ENCODE peak calls at places on chromosomes 4 and X, in seven cellular contexts. A is right lobe of liver, W is IMR-90, Y is fibroblast of lung, N is tibial artery, U is breast epithelium, Q is adrenal gland. M is an unnamed sample.

GRCh38 chr4:137226900-137227299 is 305.4 kb downstream of the PCDH18 start:
- DNase-seq in W (peak; percentile 16), A (no peak), Y (peak; percentile 22), Q (no peak), N (no peak), U (no peak), M (no peak)

GRCh38 chr4:3834921-3835521 is 68.8 kb downstream of the ADRA2C start:
- DNase-seq in W (no peak), Q (no peak), A (no peak), Y (no peak), N (no peak), U (no peak), M (no peak)

GRCh38 chr4:91485415-91485814 is 818.4 kb upstream of the GRID2 start:
- DNase-seq in U (no peak), W (no peak), N (no peak), Q (no peak), A (no peak), Y (no peak), M (no peak)

GRCh38 chr4:1018147-1019020 is 7.0 kb downstream of the FGFRL1 start:
- DNase-seq in N (no peak), U (no peak), W (no peak), Y (no peak), A (no peak), Q (no peak), M (no peak)

GRCh38 chr4:39947415-39947814 is 30.3 kb downstream of the PDS5A start:
- DNase-seq in W (no peak), Y (peak; percentile 19), Q (no peak), U (no peak), N (no peak), A (no peak), M (no peak)

GRCh38 chr4:79865253-79865652 is 207.8 kb downstream of the ANTXR2 start:
- DNase-seq in U (no peak), A (no peak), Q (no peak), W (peak; percentile 73), N (no peak), Y (peak; percentile 25), M (no peak)

GRCh38 chr4:109560687-109561452 is 824 bp downstream of the MCUB start:
- DNase-seq in A (peak; percentile 40), N (peak; percentile 52), Q (peak; percentile 31), U (peak; percentile 20), Y (peak; percentile 70), W (peak; percentile 81), M (peak; percentile 27)

GRCh38 chr4:123524958-123525628 is 128.5 kb downstream of the SPRY1 start:
- DNase-seq in A (no peak), Q (no peak), Y (peak; percentile 81), U (no peak), W (peak; percentile 65), N (no peak), M (no peak)

GRCh38 chr4:3524349-3524748 is 7.9 kb downstream of the LRPAP1 start:
- DNase-seq in N (no peak), U (no peak), Q (no peak), Y (no peak), A (no peak), W (no peak), M (no peak)

GRCh38 chrX:131237363-131237762 is 51.7 kb downstream of the IGSF1 start:
- DNase-seq in W (no peak), N (no peak), Y (no peak), Q (no peak), U (no peak), A (no peak), M (no peak)

GRCh38 chrX:17968367-17968766 is 107.3 kb upstream of the RAI2 start:
- DNase-seq in W (no peak), Y (no peak), U (no peak), A (no peak), Q (no peak), N (no peak), M (no peak)

GRCh38 chrX:153887385-153887784 is 1.4 kb upstream of the L1CAM start:
- DNase-seq in W (no peak), N (no peak), Q (no peak), Y (no peak), U (no peak), A (no peak), M (peak; percentile 7)

DNA sequence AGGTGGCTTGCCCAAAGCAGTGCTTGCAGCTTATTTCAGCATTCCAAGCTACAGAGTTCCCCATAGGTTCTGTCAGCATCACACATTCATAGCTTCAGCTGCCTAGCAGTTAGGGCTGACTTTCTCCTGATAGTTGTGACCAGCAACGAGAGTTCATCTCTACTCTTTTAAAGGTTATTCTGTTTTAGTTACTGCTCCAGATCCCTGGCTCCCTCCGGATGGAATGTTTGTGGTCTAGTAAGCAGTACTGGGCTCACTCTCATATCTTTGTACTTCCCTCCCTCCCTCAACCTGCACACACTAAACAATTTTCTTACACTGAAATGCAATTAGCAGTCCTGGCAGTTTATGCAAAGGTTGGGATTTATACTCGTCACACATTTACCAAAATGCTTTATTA is 43.9 kb downstream of the PTTG2 start:
- DNase-seq in N (no peak), Q (no peak), W (peak; percentile 51), Y (no peak), A (no peak), U (no peak), M (no peak)
- H3K27ac ChIP-seq in N (peak overlapping the region; percentile 52), Q (no peak overlapping the region), W (no peak overlapping the region), Y (no peak overlapping the region), A (no peak overlapping the region), U (no peak overlapping the region), M (no peak overlapping the region)

DNA sequence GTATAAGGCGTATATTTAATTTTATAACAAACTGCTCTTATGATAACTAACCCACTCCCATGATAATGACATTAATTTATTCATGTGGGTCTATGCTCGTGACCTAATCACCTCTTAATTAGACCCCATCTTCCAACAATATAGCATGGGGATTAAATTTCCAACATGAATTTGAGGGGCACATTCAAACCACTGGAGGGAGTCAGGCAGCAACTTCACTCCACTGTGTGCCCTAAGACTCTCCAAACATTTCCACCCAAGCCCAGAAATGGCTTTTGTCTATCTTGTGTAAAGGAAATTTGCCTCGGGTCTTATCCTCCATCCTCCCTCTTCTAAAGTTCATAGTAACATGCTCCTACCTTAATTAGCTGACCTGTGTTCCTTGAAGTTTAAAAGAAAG is 616.1 kb upstream of the CPEB2 start:
- DNase-seq in W (no peak), N (no peak), Y (no peak), U (no peak), Q (no peak), A (no peak), M (no peak)
- TF ChIP-seq CTCF in W (no peak), N (no peak), Y (peak; percentile 12), U (no peak), Q (no peak), A (no peak), M (no peak)

GRCh38 chr4:16952462-16952871 is 54.0 kb upstream of the LDB2 start:
- DNase-seq in W (no peak), U (no peak), A (no peak), Y (peak; percentile 18), N (no peak), Q (no peak), M (no peak)

DNA sequence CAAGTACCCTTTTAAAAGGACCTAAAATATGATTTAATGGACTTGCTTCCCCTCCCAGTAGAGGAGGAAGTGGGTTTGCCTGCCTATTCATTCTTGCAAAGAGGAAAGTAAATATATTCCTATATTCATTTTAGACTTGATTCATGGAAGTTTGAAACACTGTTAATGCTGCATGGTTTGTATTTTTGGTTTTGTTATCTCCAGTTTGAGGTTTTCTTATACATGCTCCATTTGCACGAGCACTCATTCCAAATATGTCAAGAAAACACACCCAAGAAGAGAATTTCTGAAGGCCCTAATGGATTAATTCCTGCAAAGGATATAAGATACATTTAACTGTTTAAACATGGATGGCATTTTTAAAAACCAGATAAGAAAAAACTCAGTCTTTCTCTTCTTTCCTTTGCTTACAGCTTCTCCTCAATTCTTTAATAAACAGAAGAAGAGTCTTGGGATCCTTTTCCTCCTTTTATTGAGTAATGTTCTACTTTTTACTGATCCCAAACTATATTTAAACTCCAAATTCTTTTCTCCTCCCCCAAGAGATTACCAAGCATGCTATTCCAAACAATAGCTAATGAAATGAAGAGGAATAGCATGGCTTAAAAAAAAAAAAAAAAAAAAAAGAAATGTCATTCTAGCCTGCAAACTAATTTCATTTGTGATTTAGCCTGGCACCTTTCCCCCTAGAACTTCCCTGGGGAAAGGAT is 54.6 kb upstream of the LDB2 start:
- DNase-seq in A (no peak), N (no peak), W (peak; percentile 15), Y (no peak), Q (no peak), U (no peak), M (no peak)
- H3K4me3 ChIP-seq in A (no peak overlapping the region), N (peak overlapping the region; percentile 9), W (no peak overlapping the region), Y (no peak overlapping the region), Q (no peak overlapping the region), U (peak overlapping the region; percentile 1), M (no peak overlapping the region)

GRCh38 chrX:81259714-81260395 is 58.0 kb downstream of the SH3BGRL start:
- DNase-seq in U (no peak), A (no peak), Y (peak; percentile 35), N (no peak), W (peak; percentile 20), Q (no peak), M (no peak)
- H3K27ac ChIP-seq in U (peak overlapping the region; percentile 43), A (no peak overlapping the region), Y (peak overlapping the region; percentile 31), N (peak overlapping the region; percentile 79), W (peak overlapping the region; percentile 52), Q (no peak overlapping the region), M (peak overlapping the region; percentile 6)